ENCODE peak calls at places on chromosomes 2 and 18, in four cellular contexts. One of them, this sample, is unnamed.

GRCh38 chr2:219541611-219542180 is 1.9 kb downstream of the CHPF start:
- DNase-seq in H1: peak; percentile 86
- DNase-seq in IMR-90: peak; percentile 56
- DNase-seq in mesendoderm: peak; percentile 90
- DNase-seq in this sample: peak; percentile 95

GRCh38 chr2:238513346-238513745 is 86.6 kb downstream of the ASB1 start:
- DNase-seq in H1: no peak
- DNase-seq in IMR-90: peak; percentile 29
- DNase-seq in mesendoderm: peak; percentile 70
- DNase-seq in this sample: peak; percentile 68

GRCh38 chr2:69422198-69422597 is 15.0 kb downstream of the NFU1 start:
- DNase-seq in H1: no peak
- DNase-seq in IMR-90: no peak
- DNase-seq in mesendoderm: no peak
- DNase-seq in this sample: no peak

GRCh38 chr2:240972636-240973521 is 25.5 kb upstream of the SNED1 start:
- DNase-seq in H1: no peak
- DNase-seq in IMR-90: no peak
- DNase-seq in mesendoderm: no peak
- DNase-seq in this sample: no peak

GRCh38 chr2:134411828-134412638 is 158.2 kb downstream of the MGAT5 start:
- DNase-seq in H1: peak; percentile 39
- DNase-seq in IMR-90: peak; percentile 86
- DNase-seq in mesendoderm: peak; percentile 88
- DNase-seq in this sample: peak; percentile 78

GRCh38 chr2:230920167-230920566 is 4.9 kb downstream of the GPR55 start:
- DNase-seq in H1: no peak
- DNase-seq in IMR-90: no peak
- DNase-seq in mesendoderm: no peak
- DNase-seq in this sample: peak; percentile 2

GRCh38 chr2:157596992-157597681 is 31.5 kb downstream of the ACVR1C start:
- DNase-seq in H1: peak; percentile 21
- DNase-seq in IMR-90: peak; percentile 1
- DNase-seq in mesendoderm: peak; percentile 69
- DNase-seq in this sample: peak; percentile 80

GRCh38 chr2:118003396-118003824 is 10.5 kb downstream of the CCDC93 start:
- DNase-seq in H1: no peak
- DNase-seq in IMR-90: peak; percentile 85
- DNase-seq in mesendoderm: peak; percentile 87
- DNase-seq in this sample: peak; percentile 60

GRCh38 chr18:76449110-76449453 is 46.0 kb downstream of the ZNF516 start:
- DNase-seq in H1: no peak
- DNase-seq in IMR-90: no peak
- DNase-seq in mesendoderm: no peak
- DNase-seq in this sample: peak; percentile 20

GRCh38 chr18:5600376-5601071 is 56.7 kb upstream of the EPB41L3 start:
- DNase-seq in H1: no peak
- DNase-seq in IMR-90: peak; percentile 28
- DNase-seq in mesendoderm: peak; percentile 57
- DNase-seq in this sample: no peak

GRCh38 chr2:216774620-216775019 is 79.3 kb upstream of the IGFBP5 start:
- DNase-seq in H1: no peak
- DNase-seq in IMR-90: peak; percentile 92
- DNase-seq in mesendoderm: no peak
- DNase-seq in this sample: no peak

GRCh38 chr2:172092716-172093415 is 7.6 kb downstream of the DLX1 start:
- DNase-seq in H1: no peak
- DNase-seq in IMR-90: no peak
- DNase-seq in mesendoderm: no peak
- DNase-seq in this sample: no peak

GRCh38 chr2:228938629-228939028 is 332.5 kb downstream of the PID1 start:
- DNase-seq in H1: no peak
- DNase-seq in IMR-90: no peak
- DNase-seq in mesendoderm: no peak
- DNase-seq in this sample: no peak

GRCh38 chr18:13536578-13536977 is 189.8 kb downstream of the FAM210A start:
- DNase-seq in H1: no peak
- DNase-seq in IMR-90: no peak
- DNase-seq in mesendoderm: no peak
- DNase-seq in this sample: no peak

GRCh38 chr2:2830576-2830975 is 499.5 kb upstream of the MYT1L start:
- DNase-seq in H1: no peak
- DNase-seq in IMR-90: no peak
- DNase-seq in mesendoderm: no peak
- DNase-seq in this sample: peak; percentile 4

GRCh38 chr2:45265336-45265735 is 256.1 kb upstream of the SIX2 start:
- DNase-seq in H1: no peak
- DNase-seq in IMR-90: no peak
- DNase-seq in mesendoderm: no peak
- DNase-seq in this sample: no peak

GRCh38 chr2:96115631-96116423 is 544 bp downstream of the ADRA2B start:
- DNase-seq in H1: no peak
- DNase-seq in IMR-90: no peak
- DNase-seq in mesendoderm: no peak
- DNase-seq in this sample: no peak

GRCh38 chr2:74146929-74147728 is 583 bp downstream of the BOLA3 start:
- DNase-seq in H1: no peak
- DNase-seq in IMR-90: peak; percentile 34
- DNase-seq in mesendoderm: no peak
- DNase-seq in this sample: no peak

GRCh38 chr18:48613589-48613988 is 74.8 kb downstream of the CTIF start:
- DNase-seq in H1: no peak
- DNase-seq in IMR-90: peak; percentile 49
- DNase-seq in mesendoderm: no peak
- DNase-seq in this sample: no peak

GRCh38 chr18:6714027-6714426 is 15.5 kb upstream of the ARHGAP28 start:
- DNase-seq in H1: no peak
- DNase-seq in IMR-90: no peak
- DNase-seq in mesendoderm: peak; percentile 65
- DNase-seq in this sample: no peak

GRCh38 chr2:42117182-42117579 is 52.0 kb upstream of the EML4 start:
- DNase-seq in H1: no peak
- DNase-seq in IMR-90: no peak
- DNase-seq in mesendoderm: no peak
- DNase-seq in this sample: no peak

GRCh38 chr2:129191530-129191929 is 787.9 kb upstream of the RAB6C start:
- DNase-seq in H1: peak; percentile 69
- DNase-seq in IMR-90: no peak
- DNase-seq in mesendoderm: peak; percentile 96
- DNase-seq in this sample: peak; percentile 74

GRCh38 chr18:35371412-35372195 is 5.5 kb downstream of the ZNF396 start:
- DNase-seq in H1: no peak
- DNase-seq in IMR-90: peak; percentile 79
- DNase-seq in mesendoderm: peak; percentile 5
- DNase-seq in this sample: no peak

GRCh38 chr18:48023334-48024008 is 93.0 kb upstream of the SMAD2 start:
- DNase-seq in H1: no peak
- DNase-seq in IMR-90: peak; percentile 10
- DNase-seq in mesendoderm: peak; percentile 73
- DNase-seq in this sample: peak; percentile 70

GRCh38 chr2:159564081-159564480 is 52.3 kb downstream of the BAZ2B start:
- DNase-seq in H1: no peak
- DNase-seq in IMR-90: peak; percentile 40
- DNase-seq in mesendoderm: peak; percentile 57
- DNase-seq in this sample: no peak

GRCh38 chr18:55262021-55262560 is 302.8 kb upstream of the CCDC68 start:
- DNase-seq in H1: no peak
- DNase-seq in IMR-90: no peak
- DNase-seq in mesendoderm: peak; percentile 56
- DNase-seq in this sample: no peak

GRCh38 chr2:15780912-15781574 is 159.3 kb upstream of the MYCN start:
- DNase-seq in H1: no peak
- DNase-seq in IMR-90: no peak
- DNase-seq in mesendoderm: peak; percentile 19
- DNase-seq in this sample: peak; percentile 44

GRCh38 chr2:88826399-88826798 is 134.9 kb downstream of the RPIA start:
- DNase-seq in H1: no peak
- DNase-seq in IMR-90: no peak
- DNase-seq in mesendoderm: no peak
- DNase-seq in this sample: no peak

GRCh38 chr2:3290655-3291054 is 87.0 kb downstream of the EIPR1 start:
- DNase-seq in H1: no peak
- DNase-seq in IMR-90: no peak
- DNase-seq in mesendoderm: no peak
- DNase-seq in this sample: no peak

GRCh38 chr2:3399829-3400228 is 20.3 kb downstream of the TRAPPC12 start:
- DNase-seq in H1: no peak
- DNase-seq in IMR-90: no peak
- DNase-seq in mesendoderm: no peak
- DNase-seq in this sample: no peak

GRCh38 chr18:26468931-26469340 is 79.4 kb downstream of the KCTD1 start:
- DNase-seq in H1: no peak
- DNase-seq in IMR-90: no peak
- DNase-seq in mesendoderm: peak; percentile 72
- DNase-seq in this sample: peak; percentile 76

DNA sequence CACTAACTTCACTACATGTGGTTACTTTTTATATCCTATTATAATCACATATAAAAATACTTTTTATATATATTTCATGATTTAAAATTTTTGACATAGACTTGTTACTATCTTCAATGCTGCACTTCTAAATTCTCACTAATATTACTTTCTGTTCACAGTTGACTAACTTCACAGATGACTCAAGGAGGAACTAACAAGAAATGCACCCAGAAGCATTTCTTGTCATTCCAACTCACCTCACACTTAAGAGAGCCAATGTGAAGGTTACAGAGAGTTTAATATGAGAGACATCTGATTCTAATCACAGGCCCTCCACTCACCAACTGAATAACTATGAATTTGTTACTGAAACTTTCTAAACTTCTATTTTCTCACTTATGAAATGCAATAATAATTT is 399.8 kb upstream of the SLC8A1 start:
- DNase-seq in H1: no peak
- DNase-seq in IMR-90: no peak
- DNase-seq in mesendoderm: no peak
- DNase-seq in this sample: no peak
- H3K56ac ChIP-seq in H1: no peak overlapping the region
- H3K56ac ChIP-seq in IMR-90: no peak overlapping the region
- H3K56ac ChIP-seq in mesendoderm: no peak overlapping the region
- H3K56ac ChIP-seq in this sample: no peak overlapping the region

GRCh38 chr2:25339791-25340339 is 1.9 kb downstream of the DNMT3A start:
- DNase-seq in H1: no peak
- DNase-seq in IMR-90: no peak
- DNase-seq in mesendoderm: peak; percentile 57
- DNase-seq in this sample: peak; percentile 70
- H2BK120ac ChIP-seq in H1: no peak overlapping the region
- H2BK120ac ChIP-seq in IMR-90: no peak overlapping the region
- H2BK120ac ChIP-seq in mesendoderm: no peak overlapping the region
- H2BK120ac ChIP-seq in this sample: no peak overlapping the region

GRCh38 chr2:30447149-30448045 is at the start of gene LCLAT1:
- DNase-seq in H1: no peak
- DNase-seq in IMR-90: peak; percentile 72
- DNase-seq in mesendoderm: peak; percentile 81
- DNase-seq in this sample: peak; percentile 72
- H3K23ac ChIP-seq in H1: no peak within 1 kb of the TSS
- H3K23ac ChIP-seq in IMR-90: peak within 1 kb of the TSS; percentile 93
- H3K23ac ChIP-seq in mesendoderm: peak within 1 kb of the TSS; percentile 96
- H3K23ac ChIP-seq in this sample: no peak within 1 kb of the TSS

GRCh38 chr2:170782673-170783072 is 12.5 kb downstream of the ERICH2 start:
- DNase-seq in H1: no peak
- DNase-seq in IMR-90: no peak
- DNase-seq in mesendoderm: no peak
- DNase-seq in this sample: no peak

GRCh38 chr2:170779304-170779703 is 9.1 kb downstream of the ERICH2 start:
- DNase-seq in H1: no peak
- DNase-seq in IMR-90: no peak
- DNase-seq in mesendoderm: no peak
- DNase-seq in this sample: no peak

GRCh38 chr2:170778900-170779299 is 8.7 kb downstream of the ERICH2 start:
- DNase-seq in H1: no peak
- DNase-seq in IMR-90: no peak
- DNase-seq in mesendoderm: no peak
- DNase-seq in this sample: no peak

GRCh38 chr2:170783549-170783948 is 13.4 kb downstream of the ERICH2 start:
- DNase-seq in H1: no peak
- DNase-seq in IMR-90: no peak
- DNase-seq in mesendoderm: no peak
- DNase-seq in this sample: no peak
- H3K56ac ChIP-seq in H1: no peak overlapping the region
- H3K56ac ChIP-seq in IMR-90: no peak overlapping the region
- H3K56ac ChIP-seq in mesendoderm: no peak overlapping the region
- H3K56ac ChIP-seq in this sample: no peak overlapping the region

GRCh38 chr18:78319264-78319663 is 660.4 kb upstream of the SALL3 start:
- DNase-seq in H1: no peak
- DNase-seq in IMR-90: no peak
- DNase-seq in mesendoderm: no peak
- DNase-seq in this sample: no peak
- H2BK120ac ChIP-seq in H1: no peak overlapping the region
- H2BK120ac ChIP-seq in IMR-90: no peak overlapping the region
- H2BK120ac ChIP-seq in mesendoderm: no peak overlapping the region
- H2BK120ac ChIP-seq in this sample: no peak overlapping the region

GRCh38 chr2:175167792-175168563 is at the start of gene ATF2:
- DNase-seq in H1: peak; percentile 100
- DNase-seq in IMR-90: peak; percentile 100
- DNase-seq in mesendoderm: peak; percentile 100
- DNase-seq in this sample: peak; percentile 100

GRCh38 chr2:175166216-175166824 is 1.7 kb downstream of the ATF2 start:
- DNase-seq in H1: no peak
- DNase-seq in IMR-90: no peak
- DNase-seq in mesendoderm: no peak
- DNase-seq in this sample: no peak

GRCh38 chr2:175167076-175167791 is 769 bp downstream of the ATF2 start:
- DNase-seq in H1: no peak
- DNase-seq in IMR-90: no peak
- DNase-seq in mesendoderm: peak; percentile 59
- DNase-seq in this sample: peak; percentile 41

GRCh38 chr2:175169191-175169590 is 1.2 kb upstream of the ATF2 start:
- DNase-seq in H1: no peak
- DNase-seq in IMR-90: no peak
- DNase-seq in mesendoderm: no peak
- DNase-seq in this sample: no peak

GRCh38 chr2:175168564-175168945 is 552 bp upstream of the ATF2 start:
- DNase-seq in H1: no peak
- DNase-seq in IMR-90: no peak
- DNase-seq in mesendoderm: no peak
- DNase-seq in this sample: no peak
- H3K23ac ChIP-seq in H1: no peak overlapping the region
- H3K23ac ChIP-seq in IMR-90: peak overlapping the region; percentile 74
- H3K23ac ChIP-seq in mesendoderm: no peak overlapping the region
- H3K23ac ChIP-seq in this sample: no peak overlapping the region

DNA sequence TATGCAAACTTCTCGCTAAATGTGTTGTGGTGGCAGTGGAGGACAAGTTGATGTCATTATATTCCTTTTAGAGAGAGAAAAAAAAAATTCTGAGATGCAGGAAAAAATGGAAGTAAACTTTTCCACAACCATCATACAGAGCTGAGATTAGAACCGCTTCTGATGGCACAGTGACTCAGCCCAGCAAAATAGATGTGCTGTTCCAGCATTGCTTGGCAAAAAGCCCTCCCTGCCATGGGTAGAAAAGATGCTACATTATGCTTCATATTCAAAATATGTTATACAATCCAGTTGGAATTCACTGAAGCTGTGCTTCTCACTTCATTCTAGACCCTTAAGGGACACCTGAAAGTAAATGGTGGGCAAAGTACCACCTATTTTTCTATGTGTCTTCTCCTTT is 1047.6 kb upstream of the FANCL start:
- DNase-seq in H1: no peak
- DNase-seq in IMR-90: no peak
- DNase-seq in mesendoderm: no peak
- DNase-seq in this sample: no peak
- H3K56ac ChIP-seq in H1: no peak overlapping the region
- H3K56ac ChIP-seq in IMR-90: no peak overlapping the region
- H3K56ac ChIP-seq in mesendoderm: no peak overlapping the region
- H3K56ac ChIP-seq in this sample: no peak overlapping the region